ENCODE peak calls at places on chromosomes 2 and 18, in eight cellular contexts. One of them, this sample, is unnamed.

GRCh38 chr2:77008925-77009706 is 513.1 kb downstream of the LRRTM4 start:
- DNase-seq in stimulated activated CD4-positive, alpha-beta T cell treated with anti-CD3 and anti-CD28 coated beads, Interleukin-1b, Interleukin-23, amount 100 ng/mL, for 24 hours: no peak
- DNase-seq in C1 segment of cervical spinal cord: no peak
- DNase-seq in midbrain: no peak
- DNase-seq in activated CD4-positive, alpha-beta T cell treated with anti-CD3 and anti-CD28 coated beads, Interleukin-2, amount 50 U/mL, for 1 hour: no peak
- DNase-seq in activated CD4-positive, CD25-positive, alpha-beta regulatory T cell treated with anti-CD3 and anti-CD28 coated beads, Interleukin-2, amount 50 U/mL, for 72 hours: no peak
- DNase-seq in uterus: no peak
- DNase-seq in glutamatergic neuron: no peak
- DNase-seq in this sample: no peak

GRCh38 chr2:10668402-10669012 is 21.3 kb downstream of the NOL10 start:
- DNase-seq in stimulated activated CD4-positive, alpha-beta T cell treated with anti-CD3 and anti-CD28 coated beads, Interleukin-1b, Interleukin-23, amount 100 ng/mL, for 24 hours: no peak
- DNase-seq in C1 segment of cervical spinal cord: no peak
- DNase-seq in midbrain: peak
- DNase-seq in activated CD4-positive, alpha-beta T cell treated with anti-CD3 and anti-CD28 coated beads, Interleukin-2, amount 50 U/mL, for 1 hour: no peak
- DNase-seq in activated CD4-positive, CD25-positive, alpha-beta regulatory T cell treated with anti-CD3 and anti-CD28 coated beads, Interleukin-2, amount 50 U/mL, for 72 hours: no peak
- DNase-seq in uterus: no peak
- DNase-seq in glutamatergic neuron: no peak
- DNase-seq in this sample: no peak

GRCh38 chr2:46098606-46099005 is 198.6 kb upstream of the EPAS1 start:
- DNase-seq in stimulated activated CD4-positive, alpha-beta T cell treated with anti-CD3 and anti-CD28 coated beads, Interleukin-1b, Interleukin-23, amount 100 ng/mL, for 24 hours: no peak
- DNase-seq in C1 segment of cervical spinal cord: no peak
- DNase-seq in midbrain: no peak
- DNase-seq in activated CD4-positive, alpha-beta T cell treated with anti-CD3 and anti-CD28 coated beads, Interleukin-2, amount 50 U/mL, for 1 hour: no peak
- DNase-seq in activated CD4-positive, CD25-positive, alpha-beta regulatory T cell treated with anti-CD3 and anti-CD28 coated beads, Interleukin-2, amount 50 U/mL, for 72 hours: no peak
- DNase-seq in uterus: no peak
- DNase-seq in glutamatergic neuron: no peak
- DNase-seq in this sample: no peak

GRCh38 chr2:84077504-84077903 is 381.6 kb downstream of the SUCLG1 start:
- DNase-seq in stimulated activated CD4-positive, alpha-beta T cell treated with anti-CD3 and anti-CD28 coated beads, Interleukin-1b, Interleukin-23, amount 100 ng/mL, for 24 hours: no peak
- DNase-seq in C1 segment of cervical spinal cord: no peak
- DNase-seq in midbrain: peak
- DNase-seq in activated CD4-positive, alpha-beta T cell treated with anti-CD3 and anti-CD28 coated beads, Interleukin-2, amount 50 U/mL, for 1 hour: no peak
- DNase-seq in activated CD4-positive, CD25-positive, alpha-beta regulatory T cell treated with anti-CD3 and anti-CD28 coated beads, Interleukin-2, amount 50 U/mL, for 72 hours: no peak
- DNase-seq in uterus: no peak
- DNase-seq in glutamatergic neuron: peak
- DNase-seq in this sample: no peak

GRCh38 chr2:142915502-142915901 is 38.0 kb downstream of the KYNU start:
- DNase-seq in stimulated activated CD4-positive, alpha-beta T cell treated with anti-CD3 and anti-CD28 coated beads, Interleukin-1b, Interleukin-23, amount 100 ng/mL, for 24 hours: no peak
- DNase-seq in C1 segment of cervical spinal cord: no peak
- DNase-seq in midbrain: no peak
- DNase-seq in activated CD4-positive, alpha-beta T cell treated with anti-CD3 and anti-CD28 coated beads, Interleukin-2, amount 50 U/mL, for 1 hour: no peak
- DNase-seq in activated CD4-positive, CD25-positive, alpha-beta regulatory T cell treated with anti-CD3 and anti-CD28 coated beads, Interleukin-2, amount 50 U/mL, for 72 hours: no peak
- DNase-seq in uterus: no peak
- DNase-seq in glutamatergic neuron: no peak
- DNase-seq in this sample: no peak

GRCh38 chr2:180706694-180707093 is 273.7 kb upstream of the UBE2E3 start:
- DNase-seq in stimulated activated CD4-positive, alpha-beta T cell treated with anti-CD3 and anti-CD28 coated beads, Interleukin-1b, Interleukin-23, amount 100 ng/mL, for 24 hours: no peak
- DNase-seq in C1 segment of cervical spinal cord: no peak
- DNase-seq in midbrain: no peak
- DNase-seq in activated CD4-positive, alpha-beta T cell treated with anti-CD3 and anti-CD28 coated beads, Interleukin-2, amount 50 U/mL, for 1 hour: no peak
- DNase-seq in activated CD4-positive, CD25-positive, alpha-beta regulatory T cell treated with anti-CD3 and anti-CD28 coated beads, Interleukin-2, amount 50 U/mL, for 72 hours: no peak
- DNase-seq in uterus: no peak
- DNase-seq in glutamatergic neuron: no peak
- DNase-seq in this sample: no peak

GRCh38 chr18:57436193-57436964 is 1.2 kb downstream of the ONECUT2 start:
- DNase-seq in stimulated activated CD4-positive, alpha-beta T cell treated with anti-CD3 and anti-CD28 coated beads, Interleukin-1b, Interleukin-23, amount 100 ng/mL, for 24 hours: no peak
- DNase-seq in C1 segment of cervical spinal cord: no peak
- DNase-seq in midbrain: no peak
- DNase-seq in activated CD4-positive, alpha-beta T cell treated with anti-CD3 and anti-CD28 coated beads, Interleukin-2, amount 50 U/mL, for 1 hour: no peak
- DNase-seq in activated CD4-positive, CD25-positive, alpha-beta regulatory T cell treated with anti-CD3 and anti-CD28 coated beads, Interleukin-2, amount 50 U/mL, for 72 hours: no peak
- DNase-seq in uterus: no peak
- DNase-seq in glutamatergic neuron: peak
- DNase-seq in this sample: no peak

GRCh38 chr2:202221873-202222272 is 16.5 kb downstream of the SUMO1 start:
- DNase-seq in stimulated activated CD4-positive, alpha-beta T cell treated with anti-CD3 and anti-CD28 coated beads, Interleukin-1b, Interleukin-23, amount 100 ng/mL, for 24 hours: no peak
- DNase-seq in C1 segment of cervical spinal cord: no peak
- DNase-seq in midbrain: no peak
- DNase-seq in activated CD4-positive, alpha-beta T cell treated with anti-CD3 and anti-CD28 coated beads, Interleukin-2, amount 50 U/mL, for 1 hour: no peak
- DNase-seq in activated CD4-positive, CD25-positive, alpha-beta regulatory T cell treated with anti-CD3 and anti-CD28 coated beads, Interleukin-2, amount 50 U/mL, for 72 hours: no peak
- DNase-seq in uterus: no peak
- DNase-seq in glutamatergic neuron: no peak
- DNase-seq in this sample: no peak

GRCh38 chr2:105078906-105079305 is 41.0 kb downstream of the MRPS9 start:
- DNase-seq in stimulated activated CD4-positive, alpha-beta T cell treated with anti-CD3 and anti-CD28 coated beads, Interleukin-1b, Interleukin-23, amount 100 ng/mL, for 24 hours: no peak
- DNase-seq in C1 segment of cervical spinal cord: no peak
- DNase-seq in midbrain: no peak
- DNase-seq in activated CD4-positive, alpha-beta T cell treated with anti-CD3 and anti-CD28 coated beads, Interleukin-2, amount 50 U/mL, for 1 hour: no peak
- DNase-seq in activated CD4-positive, CD25-positive, alpha-beta regulatory T cell treated with anti-CD3 and anti-CD28 coated beads, Interleukin-2, amount 50 U/mL, for 72 hours: no peak
- DNase-seq in uterus: no peak
- DNase-seq in glutamatergic neuron: no peak
- DNase-seq in this sample: no peak

GRCh38 chr2:54360055-54360792 is 95.9 kb upstream of the SPTBN1 start:
- DNase-seq in stimulated activated CD4-positive, alpha-beta T cell treated with anti-CD3 and anti-CD28 coated beads, Interleukin-1b, Interleukin-23, amount 100 ng/mL, for 24 hours: no peak
- DNase-seq in C1 segment of cervical spinal cord: no peak
- DNase-seq in midbrain: no peak
- DNase-seq in activated CD4-positive, alpha-beta T cell treated with anti-CD3 and anti-CD28 coated beads, Interleukin-2, amount 50 U/mL, for 1 hour: no peak
- DNase-seq in activated CD4-positive, CD25-positive, alpha-beta regulatory T cell treated with anti-CD3 and anti-CD28 coated beads, Interleukin-2, amount 50 U/mL, for 72 hours: no peak
- DNase-seq in uterus: peak
- DNase-seq in glutamatergic neuron: no peak
- DNase-seq in this sample: no peak

GRCh38 chr2:227155395-227155794 is 8.6 kb downstream of the COL4A4 start:
- DNase-seq in stimulated activated CD4-positive, alpha-beta T cell treated with anti-CD3 and anti-CD28 coated beads, Interleukin-1b, Interleukin-23, amount 100 ng/mL, for 24 hours: no peak
- DNase-seq in C1 segment of cervical spinal cord: no peak
- DNase-seq in midbrain: no peak
- DNase-seq in activated CD4-positive, alpha-beta T cell treated with anti-CD3 and anti-CD28 coated beads, Interleukin-2, amount 50 U/mL, for 1 hour: no peak
- DNase-seq in activated CD4-positive, CD25-positive, alpha-beta regulatory T cell treated with anti-CD3 and anti-CD28 coated beads, Interleukin-2, amount 50 U/mL, for 72 hours: no peak
- DNase-seq in uterus: no peak
- DNase-seq in glutamatergic neuron: no peak
- DNase-seq in this sample: no peak

This sample was measured in stimulated activated naive CD4-positive, alpha-beta T cell treated with Interleukin-2 at 50 U/mL for 16 hours.